ENCODE peak calls at places on chromosome 1, in nine cellular contexts. S, A, Y, W, H, C, Q, G and D are unnamed samples.
A peak's percentile ranks its signal among the peaks of the same experiment; 100 is the strongest.

GRCh38 chr1:185402930-185403329 is 85.9 kb upstream of the IVNS1ABP start:
- DNase-seq in W (no peak), Q (no peak), G (no peak), Y (no peak), H (no peak), C (no peak), A (no peak), S (no peak), D (no peak)

GRCh38 chr1:95311006-95311405 is 77.0 kb downstream of the RWDD3 start:
- DNase-seq in H (no peak), A (no peak), S (no peak), G (no peak), Y (no peak), C (no peak), Q (no peak), W (no peak), D (no peak)

GRCh38 chr1:151907363-151908139 is 1.8 kb downstream of the THEM4 start:
- DNase-seq in H (no peak), G (no peak), A (no peak), Y (no peak), C (no peak), S (no peak), Q (no peak), W (no peak), D (no peak)

GRCh38 chr1:208053661-208054060 is 142.7 kb upstream of the CD34 start:
- DNase-seq in S (no peak), Q (no peak), A (no peak), C (no peak), W (no peak), H (no peak), Y (no peak), G (no peak), D (no peak)

GRCh38 chr1:211829343-211830054 is 1.1 kb downstream of the LPGAT1 start:
- DNase-seq in H (peak; percentile 31), A (peak; percentile 44), C (peak; percentile 74), G (peak; percentile 25), Y (peak; percentile 69), W (peak; percentile 47), S (peak; percentile 37), Q (no peak), D (no peak)

GRCh38 chr1:32981003-32981909 is 16.6 kb upstream of the RNF19B start:
- DNase-seq in Q (no peak), S (no peak), G (no peak), W (peak; percentile 53), A (no peak), C (peak; percentile 85), H (no peak), Y (no peak), D (peak; percentile 77)

GRCh38 chr1:32485554-32486255 is 20.8 kb downstream of the ZBTB8B start:
- DNase-seq in S (no peak), A (no peak), C (no peak), Q (no peak), G (no peak), Y (no peak), W (no peak), H (no peak), D (no peak)

GRCh38 chr1:216805233-216805632 is 82.0 kb upstream of the ESRRG start:
- DNase-seq in H (no peak), Y (peak; percentile 92), S (no peak), A (no peak), C (no peak), Q (no peak), G (no peak), W (no peak), D (no peak)

GRCh38 chr1:203650012-203650836 is 23.6 kb downstream of the ATP2B4 start:
- DNase-seq in C (peak; percentile 84), S (peak; percentile 17), A (no peak), Q (peak; percentile 88), G (no peak), W (peak; percentile 54), Y (peak; percentile 76), H (peak; percentile 66), D (no peak)

GRCh38 chr1:41859686-41860085 is 59.0 kb downstream of the HIVEP3 start:
- DNase-seq in Q (no peak), A (no peak), Y (no peak), G (no peak), S (no peak), W (no peak), C (no peak), H (no peak), D (no peak)

GRCh38 chr1:231196307-231196706 is 34.4 kb downstream of the TRIM67 start:
- DNase-seq in G (no peak), W (no peak), Q (no peak), A (no peak), H (no peak), Y (no peak), C (no peak), S (no peak), D (no peak)

GRCh38 chr1:151620286-151620685 is 8.4 kb downstream of the SNX27 start:
- DNase-seq in Y (no peak), G (no peak), W (no peak), C (no peak), H (no peak), Q (no peak), S (no peak), A (no peak), D (no peak)

GRCh38 chr1:45913925-45914501 is 110.6 kb downstream of the MAST2 start:
- DNase-seq in C (no peak), G (no peak), W (no peak), H (no peak), Y (no peak), A (no peak), S (no peak), Q (no peak), D (no peak)

GRCh38 chr1:10338047-10338446 is 60.8 kb upstream of the PGD start:
- DNase-seq in W (peak; percentile 60), H (peak; percentile 40), G (peak; percentile 49), C (peak; percentile 47), S (no peak), A (peak; percentile 74), Q (no peak), Y (peak; percentile 14), D (peak; percentile 20)

GRCh38 chr1:242455052-242455361 is 69.5 kb downstream of the PLD5 start:
- DNase-seq in W (no peak), Q (no peak), A (no peak), S (no peak), G (no peak), H (no peak), C (no peak), Y (no peak), D (no peak)

GRCh38 chr1:7526196-7526866 is 244.8 kb upstream of the VAMP3 start:
- DNase-seq in W (no peak), C (no peak), Q (peak; percentile 56), H (no peak), S (no peak), Y (no peak), G (no peak), A (no peak), D (peak; percentile 52)

GRCh38 chr1:109619405-109619654 is at the start of gene GNAT2:
- DNase-seq in A (no peak), Y (no peak), C (no peak), H (no peak), S (no peak), W (no peak), G (no peak), Q (no peak), D (no peak)

GRCh38 chr1:209199822-209200221 is 383.7 kb upstream of the CAMK1G start:
- DNase-seq in C (no peak), A (no peak), Y (no peak), G (no peak), W (no peak), S (no peak), H (no peak), Q (no peak), D (no peak)

GRCh38 chr1:151130837-151131586 is 15.4 kb downstream of the SEMA6C start:
- DNase-seq in H (peak; percentile 85), A (peak; percentile 64), Y (no peak), C (peak; percentile 89), G (peak; percentile 59), W (peak; percentile 83), S (no peak), Q (peak; percentile 82), D (no peak)